ENCODE peak calls at places on chromosome 7, in nine cellular contexts. S, B, D, Y, F, O, Q, M and X are unnamed samples.

GRCh38 chr7:155371884-155372781 is 74.5 kb downstream of the INSIG1 start:
- DNase-seq in S (no peak), B (no peak), D (no peak), Y (peak; percentile 32), F (no peak), O (no peak), Q (no peak), M (no peak), X (peak; percentile 37)

GRCh38 chr7:151552352-151553028 is 32.8 kb upstream of the RHEB start:
- DNase-seq in S (no peak), B (peak; percentile 88), D (no peak), Y (no peak), F (no peak), O (peak; percentile 41), Q (no peak), M (no peak), X (peak; percentile 57)

GRCh38 chr7:38105874-38106483 is 72.1 kb upstream of the STARD3NL start:
- DNase-seq in S (no peak), B (peak; percentile 6), D (no peak), Y (peak; percentile 64), F (no peak), O (no peak), Q (peak; percentile 3), M (no peak), X (peak; percentile 30)

GRCh38 chr7:157460721-157461120 is 123.9 kb downstream of the DNAJB6 start:
- DNase-seq in S (no peak), B (no peak), D (no peak), Y (no peak), F (peak; percentile 30), O (no peak), Q (no peak), M (no peak), X (no peak)

GRCh38 chr7:1928555-1929348 is 258.7 kb downstream of the ELFN1 start:
- DNase-seq in S (no peak), B (peak; percentile 46), D (no peak), Y (no peak), F (no peak), O (peak; percentile 81), Q (no peak), M (no peak), X (peak; percentile 21)

GRCh38 chr7:48171190-48171589 is at the start of gene ABCA13:
- DNase-seq in S (no peak), B (no peak), D (no peak), Y (no peak), F (no peak), O (no peak), Q (no peak), M (no peak), X (no peak)

GRCh38 chr7:131238260-131238940 is 89.3 kb upstream of the MKLN1 start:
- DNase-seq in S (no peak), B (no peak), D (no peak), Y (no peak), F (no peak), O (no peak), Q (peak; percentile 43), M (no peak), X (no peak)

GRCh38 chr7:26105206-26105605 is 46.8 kb upstream of the NFE2L3 start:
- DNase-seq in S (no peak), B (no peak), D (no peak), Y (no peak), F (no peak), O (no peak), Q (no peak), M (no peak), X (no peak)

GRCh38 chr7:134533288-134533771 is 6.0 kb downstream of the AKR1B10 start:
- DNase-seq in S (no peak), B (no peak), D (no peak), Y (no peak), F (no peak), O (no peak), Q (no peak), M (no peak), X (no peak)

GRCh38 chr7:45138433-45139267 is 18.9 kb upstream of the RAMP3 start:
- DNase-seq in S (no peak), B (no peak), D (no peak), Y (no peak), F (no peak), O (no peak), Q (no peak), M (no peak), X (no peak)